ENCODE peak calls at places on chromosomes 6 and 20, in nine cellular contexts. P is AG04450; I is H7; A is NCI-H1105; S is GM12892; T is GDM1; V is activated CD4-positive, alpha-beta T cell treated with anti-CD3 and anti-CD28 coated beads for 1 hour; C is CD14-positive monocyte; G is NCI-H460. O is an unnamed sample.

GRCh38 chr6:52157301-52157930 is 28.8 kb upstream of the IL17A start:
- DNase-seq in P (no peak), I (no peak), A (no peak), S (no peak), T (no peak), V (no peak), C (no peak), G (no peak), O (peak)

GRCh38 chr6:144649085-144649484 is 363.9 kb downstream of the UTRN start:
- DNase-seq in P (no peak), I (no peak), A (no peak), S (no peak), T (no peak), V (no peak), C (no peak), G (no peak), O (no peak)

GRCh38 chr20:16083639-16084280 is 489.5 kb downstream of the KIF16B start:
- DNase-seq in P (no peak), I (no peak), A (no peak), S (no peak), T (no peak), V (no peak), C (no peak), G (no peak), O (no peak)

GRCh38 chr20:17841751-17842191 is 126.8 kb downstream of the SNX5 start:
- DNase-seq in P (peak), I (no peak), A (no peak), S (no peak), T (no peak), V (no peak), C (peak), G (no peak), O (no peak)

GRCh38 chr20:25643735-25644134 is 19.9 kb upstream of the NANP start:
- DNase-seq in P (no peak), I (no peak), A (no peak), S (no peak), T (no peak), V (no peak), C (no peak), G (no peak), O (no peak)

GRCh38 chr6:138012682-138013081 is 94.5 kb downstream of the PERP start:
- DNase-seq in P (no peak), I (no peak), A (no peak), S (no peak), T (no peak), V (no peak), C (no peak), G (no peak), O (no peak)

GRCh38 chr6:55902796-55903195 is 27.4 kb upstream of the BMP5 start:
- DNase-seq in P (peak), I (no peak), A (no peak), S (no peak), T (no peak), V (no peak), C (no peak), G (no peak), O (no peak)

GRCh38 chr20:3766832-3767433 is 620 bp downstream of the ADISSP start:
- DNase-seq in P (no peak), I (peak), A (no peak), S (no peak), T (no peak), V (no peak), C (no peak), G (no peak), O (no peak)

GRCh38 chr20:18585134-18585533 is 2.7 kb upstream of the DTD1 start:
- DNase-seq in P (no peak), I (peak), A (no peak), S (no peak), T (no peak), V (no peak), C (no peak), G (peak), O (no peak)

GRCh38 chr6:137740347-137740746 is 126.7 kb upstream of the TNFAIP3 start:
- DNase-seq in P (no peak), I (no peak), A (no peak), S (no peak), T (no peak), V (no peak), C (no peak), G (no peak), O (no peak)

O was measured in GM12878.